ENCODE peak calls at places on chromosomes 2 and 18, in seven cellular contexts. One of them, this sample, is unnamed.

GRCh38 chr18:4125246-4125938 is 329.7 kb downstream of the DLGAP1 start:
- DNase-seq in COR-L47: no peak
- DNase-seq in frontal cortex: no peak
- DNase-seq in activated T-cell treated with anti-CD3 and anti-CD28 coated beads, Interleukin-2, amount 50 U/mL, for 1 hour: no peak
- DNase-seq in left kidney: peak
- DNase-seq in left lung: no peak
- DNase-seq in stimulated activated CD4-positive, alpha-beta T cell treated with anti-CD3 and anti-CD28 coated beads, Interleukin-4, amount 100 ng/mL, for 24 hours: no peak
- DNase-seq in this sample: no peak

GRCh38 chr2:178478102-178478441 is 328 bp downstream of the FKBP7 start:
- DNase-seq in COR-L47: peak
- DNase-seq in frontal cortex: no peak
- DNase-seq in activated T-cell treated with anti-CD3 and anti-CD28 coated beads, Interleukin-2, amount 50 U/mL, for 1 hour: no peak
- DNase-seq in left kidney: peak
- DNase-seq in left lung: no peak
- DNase-seq in stimulated activated CD4-positive, alpha-beta T cell treated with anti-CD3 and anti-CD28 coated beads, Interleukin-4, amount 100 ng/mL, for 24 hours: no peak
- DNase-seq in this sample: peak

GRCh38 chr2:207394812-207395534 is 134.8 kb upstream of the CREB1 start:
- DNase-seq in COR-L47: peak
- DNase-seq in frontal cortex: no peak
- DNase-seq in activated T-cell treated with anti-CD3 and anti-CD28 coated beads, Interleukin-2, amount 50 U/mL, for 1 hour: no peak
- DNase-seq in left kidney: peak
- DNase-seq in left lung: no peak
- DNase-seq in stimulated activated CD4-positive, alpha-beta T cell treated with anti-CD3 and anti-CD28 coated beads, Interleukin-4, amount 100 ng/mL, for 24 hours: peak
- DNase-seq in this sample: peak

GRCh38 chr2:6999161-6999877 is 82.1 kb downstream of the RNF144A start:
- DNase-seq in COR-L47: no peak
- DNase-seq in frontal cortex: no peak
- DNase-seq in activated T-cell treated with anti-CD3 and anti-CD28 coated beads, Interleukin-2, amount 50 U/mL, for 1 hour: no peak
- DNase-seq in left kidney: peak
- DNase-seq in left lung: no peak
- DNase-seq in stimulated activated CD4-positive, alpha-beta T cell treated with anti-CD3 and anti-CD28 coated beads, Interleukin-4, amount 100 ng/mL, for 24 hours: no peak
- DNase-seq in this sample: no peak

GRCh38 chr2:71611247-71611646 is 157.9 kb downstream of the DYSF start:
- DNase-seq in COR-L47: no peak
- DNase-seq in frontal cortex: no peak
- DNase-seq in activated T-cell treated with anti-CD3 and anti-CD28 coated beads, Interleukin-2, amount 50 U/mL, for 1 hour: no peak
- DNase-seq in left kidney: no peak
- DNase-seq in left lung: peak
- DNase-seq in stimulated activated CD4-positive, alpha-beta T cell treated with anti-CD3 and anti-CD28 coated beads, Interleukin-4, amount 100 ng/mL, for 24 hours: no peak
- DNase-seq in this sample: peak

GRCh38 chr18:9494778-9495302 is 19.5 kb downstream of the RALBP1 start:
- DNase-seq in COR-L47: no peak
- DNase-seq in frontal cortex: no peak
- DNase-seq in activated T-cell treated with anti-CD3 and anti-CD28 coated beads, Interleukin-2, amount 50 U/mL, for 1 hour: no peak
- DNase-seq in left kidney: peak
- DNase-seq in left lung: no peak
- DNase-seq in stimulated activated CD4-positive, alpha-beta T cell treated with anti-CD3 and anti-CD28 coated beads, Interleukin-4, amount 100 ng/mL, for 24 hours: no peak
- DNase-seq in this sample: no peak

GRCh38 chr2:23312996-23313606 is 71.9 kb upstream of the KLHL29 start:
- DNase-seq in COR-L47: no peak
- DNase-seq in frontal cortex: no peak
- DNase-seq in activated T-cell treated with anti-CD3 and anti-CD28 coated beads, Interleukin-2, amount 50 U/mL, for 1 hour: no peak
- DNase-seq in left kidney: peak
- DNase-seq in left lung: no peak
- DNase-seq in stimulated activated CD4-positive, alpha-beta T cell treated with anti-CD3 and anti-CD28 coated beads, Interleukin-4, amount 100 ng/mL, for 24 hours: no peak
- DNase-seq in this sample: no peak

GRCh38 chr2:149994057-149994728 is 406.6 kb upstream of the MMADHC start:
- DNase-seq in COR-L47: peak
- DNase-seq in frontal cortex: no peak
- DNase-seq in activated T-cell treated with anti-CD3 and anti-CD28 coated beads, Interleukin-2, amount 50 U/mL, for 1 hour: no peak
- DNase-seq in left kidney: peak
- DNase-seq in left lung: no peak
- DNase-seq in stimulated activated CD4-positive, alpha-beta T cell treated with anti-CD3 and anti-CD28 coated beads, Interleukin-4, amount 100 ng/mL, for 24 hours: no peak
- DNase-seq in this sample: no peak

GRCh38 chr18:12943200-12943599 is 4.6 kb upstream of the SEH1L start:
- DNase-seq in COR-L47: no peak
- DNase-seq in frontal cortex: no peak
- DNase-seq in activated T-cell treated with anti-CD3 and anti-CD28 coated beads, Interleukin-2, amount 50 U/mL, for 1 hour: no peak
- DNase-seq in left kidney: no peak
- DNase-seq in left lung: no peak
- DNase-seq in stimulated activated CD4-positive, alpha-beta T cell treated with anti-CD3 and anti-CD28 coated beads, Interleukin-4, amount 100 ng/mL, for 24 hours: no peak
- DNase-seq in this sample: no peak

GRCh38 chr2:173760553-173760952 is 204.6 kb downstream of the SP3 start:
- DNase-seq in COR-L47: no peak
- DNase-seq in frontal cortex: no peak
- DNase-seq in activated T-cell treated with anti-CD3 and anti-CD28 coated beads, Interleukin-2, amount 50 U/mL, for 1 hour: no peak
- DNase-seq in left kidney: no peak
- DNase-seq in left lung: no peak
- DNase-seq in stimulated activated CD4-positive, alpha-beta T cell treated with anti-CD3 and anti-CD28 coated beads, Interleukin-4, amount 100 ng/mL, for 24 hours: no peak
- DNase-seq in this sample: no peak

GRCh38 chr2:56217106-56217505 is 33.3 kb downstream of the CCDC85A start:
- DNase-seq in COR-L47: no peak
- DNase-seq in frontal cortex: no peak
- DNase-seq in activated T-cell treated with anti-CD3 and anti-CD28 coated beads, Interleukin-2, amount 50 U/mL, for 1 hour: no peak
- DNase-seq in left kidney: no peak
- DNase-seq in left lung: no peak
- DNase-seq in stimulated activated CD4-positive, alpha-beta T cell treated with anti-CD3 and anti-CD28 coated beads, Interleukin-4, amount 100 ng/mL, for 24 hours: no peak
- DNase-seq in this sample: no peak

GRCh38 chr2:148058641-148059040 is 37.8 kb downstream of the MBD5 start:
- DNase-seq in COR-L47: no peak
- DNase-seq in frontal cortex: no peak
- DNase-seq in activated T-cell treated with anti-CD3 and anti-CD28 coated beads, Interleukin-2, amount 50 U/mL, for 1 hour: no peak
- DNase-seq in left kidney: no peak
- DNase-seq in left lung: no peak
- DNase-seq in stimulated activated CD4-positive, alpha-beta T cell treated with anti-CD3 and anti-CD28 coated beads, Interleukin-4, amount 100 ng/mL, for 24 hours: no peak
- DNase-seq in this sample: peak

GRCh38 chr2:181300600-181301291 is 156.4 kb upstream of the ITGA4 start:
- DNase-seq in COR-L47: no peak
- DNase-seq in frontal cortex: no peak
- DNase-seq in activated T-cell treated with anti-CD3 and anti-CD28 coated beads, Interleukin-2, amount 50 U/mL, for 1 hour: no peak
- DNase-seq in left kidney: no peak
- DNase-seq in left lung: no peak
- DNase-seq in stimulated activated CD4-positive, alpha-beta T cell treated with anti-CD3 and anti-CD28 coated beads, Interleukin-4, amount 100 ng/mL, for 24 hours: peak
- DNase-seq in this sample: peak

GRCh38 chr2:191646612-191646902 is 31.4 kb upstream of the NABP1 start:
- DNase-seq in COR-L47: no peak
- DNase-seq in frontal cortex: no peak
- DNase-seq in activated T-cell treated with anti-CD3 and anti-CD28 coated beads, Interleukin-2, amount 50 U/mL, for 1 hour: no peak
- DNase-seq in left kidney: no peak
- DNase-seq in left lung: no peak
- DNase-seq in stimulated activated CD4-positive, alpha-beta T cell treated with anti-CD3 and anti-CD28 coated beads, Interleukin-4, amount 100 ng/mL, for 24 hours: no peak
- DNase-seq in this sample: no peak

GRCh38 chr18:60671022-60671421 is 298.4 kb upstream of the MC4R start:
- DNase-seq in COR-L47: no peak
- DNase-seq in frontal cortex: no peak
- DNase-seq in activated T-cell treated with anti-CD3 and anti-CD28 coated beads, Interleukin-2, amount 50 U/mL, for 1 hour: no peak
- DNase-seq in left kidney: no peak
- DNase-seq in left lung: no peak
- DNase-seq in stimulated activated CD4-positive, alpha-beta T cell treated with anti-CD3 and anti-CD28 coated beads, Interleukin-4, amount 100 ng/mL, for 24 hours: no peak
- DNase-seq in this sample: no peak

GRCh38 chr18:35717182-35717581 is 135.6 kb downstream of the GALNT1 start:
- DNase-seq in COR-L47: no peak
- DNase-seq in frontal cortex: no peak
- DNase-seq in activated T-cell treated with anti-CD3 and anti-CD28 coated beads, Interleukin-2, amount 50 U/mL, for 1 hour: no peak
- DNase-seq in left kidney: no peak
- DNase-seq in left lung: no peak
- DNase-seq in stimulated activated CD4-positive, alpha-beta T cell treated with anti-CD3 and anti-CD28 coated beads, Interleukin-4, amount 100 ng/mL, for 24 hours: no peak
- DNase-seq in this sample: no peak

This sample was measured in osteoblast.